ENCODE peak calls at places on chromosome 15, in seven cellular contexts. One of them, this sample, is unnamed.

GRCh38 chr15:77907824-77908751 is 169.4 kb downstream of the TBC1D2B start:
- DNase-seq in fibroblast of lung: peak; percentile 64
- DNase-seq in PC-9: no peak
- DNase-seq in esophagus squamous epithelium: no peak
- DNase-seq in cardiac muscle cell: peak; percentile 71
- DNase-seq in GM23248: peak; percentile 76
- DNase-seq in tibial nerve: no peak
- DNase-seq in this sample: no peak

GRCh38 chr15:52003710-52004109 is 15.3 kb upstream of the MAPK6 start:
- DNase-seq in cardiac muscle cell: no peak
- DNase-seq in tibial nerve: no peak
- DNase-seq in PC-9: no peak
- DNase-seq in GM23248: no peak
- DNase-seq in fibroblast of lung: no peak
- DNase-seq in esophagus squamous epithelium: no peak
- DNase-seq in this sample: no peak

GRCh38 chr15:89143503-89144162 is 55.4 kb downstream of the ABHD2 start:
- DNase-seq in fibroblast of lung: peak; percentile 87
- DNase-seq in tibial nerve: no peak
- DNase-seq in PC-9: peak; percentile 75
- DNase-seq in cardiac muscle cell: peak; percentile 95
- DNase-seq in esophagus squamous epithelium: no peak
- DNase-seq in GM23248: peak; percentile 86
- DNase-seq in this sample: no peak

GRCh38 chr15:80587007-80587406 is 108.1 kb upstream of the ABHD17C start:
- DNase-seq in fibroblast of lung: no peak
- DNase-seq in cardiac muscle cell: no peak
- DNase-seq in PC-9: no peak
- DNase-seq in GM23248: no peak
- DNase-seq in esophagus squamous epithelium: no peak
- DNase-seq in tibial nerve: no peak
- DNase-seq in this sample: no peak

GRCh38 chr15:52255008-52255407 is 40.6 kb downstream of the MYO5C start:
- DNase-seq in cardiac muscle cell: peak; percentile 21
- DNase-seq in tibial nerve: no peak
- DNase-seq in GM23248: peak; percentile 69
- DNase-seq in PC-9: no peak
- DNase-seq in esophagus squamous epithelium: no peak
- DNase-seq in fibroblast of lung: peak; percentile 45
- DNase-seq in this sample: no peak

GRCh38 chr15:63407612-63408011 is 26.0 kb upstream of the CA12 start:
- DNase-seq in esophagus squamous epithelium: no peak
- DNase-seq in fibroblast of lung: no peak
- DNase-seq in cardiac muscle cell: no peak
- DNase-seq in GM23248: no peak
- DNase-seq in PC-9: no peak
- DNase-seq in tibial nerve: no peak
- DNase-seq in this sample: no peak

GRCh38 chr15:40763801-40764765 is at the start of gene GCHFR:
- DNase-seq in GM23248: peak; percentile 82
- DNase-seq in cardiac muscle cell: peak; percentile 76
- DNase-seq in PC-9: no peak
- DNase-seq in fibroblast of lung: peak; percentile 59
- DNase-seq in tibial nerve: peak; percentile 56
- DNase-seq in esophagus squamous epithelium: no peak
- DNase-seq in this sample: peak; percentile 78

GRCh38 chr15:87489902-87490301 is 766.6 kb downstream of the NTRK3 start:
- DNase-seq in cardiac muscle cell: no peak
- DNase-seq in fibroblast of lung: no peak
- DNase-seq in GM23248: no peak
- DNase-seq in PC-9: no peak
- DNase-seq in esophagus squamous epithelium: no peak
- DNase-seq in tibial nerve: no peak
- DNase-seq in this sample: no peak

GRCh38 chr15:52097176-52097575 is 15.4 kb downstream of the BCL2L10 start:
- DNase-seq in cardiac muscle cell: peak; percentile 58
- DNase-seq in tibial nerve: no peak
- DNase-seq in GM23248: no peak
- DNase-seq in fibroblast of lung: no peak
- DNase-seq in esophagus squamous epithelium: no peak
- DNase-seq in PC-9: no peak
- DNase-seq in this sample: no peak

GRCh38 chr15:45115312-45115820 is 1.2 kb downstream of the DUOXA2 start:
- DNase-seq in tibial nerve: no peak
- DNase-seq in cardiac muscle cell: no peak
- DNase-seq in esophagus squamous epithelium: no peak
- DNase-seq in fibroblast of lung: no peak
- DNase-seq in GM23248: no peak
- DNase-seq in PC-9: no peak
- DNase-seq in this sample: no peak

GRCh38 chr15:26157081-26157480 is 294.0 kb upstream of the ATP10A start:
- DNase-seq in GM23248: no peak
- DNase-seq in fibroblast of lung: no peak
- DNase-seq in esophagus squamous epithelium: no peak
- DNase-seq in PC-9: no peak
- DNase-seq in tibial nerve: no peak
- DNase-seq in cardiac muscle cell: no peak
- DNase-seq in this sample: no peak

GRCh38 chr15:63880744-63881143 is 47.0 kb upstream of the HERC1 start:
- DNase-seq in PC-9: no peak
- DNase-seq in cardiac muscle cell: peak; percentile 35
- DNase-seq in GM23248: no peak
- DNase-seq in fibroblast of lung: no peak
- DNase-seq in esophagus squamous epithelium: no peak
- DNase-seq in tibial nerve: no peak
- DNase-seq in this sample: no peak

GRCh38 chr15:71916834-71917233 is 106.5 kb downstream of the NR2E3 start:
- DNase-seq in fibroblast of lung: no peak
- DNase-seq in PC-9: no peak
- DNase-seq in tibial nerve: no peak
- DNase-seq in GM23248: no peak
- DNase-seq in esophagus squamous epithelium: no peak
- DNase-seq in cardiac muscle cell: no peak
- DNase-seq in this sample: no peak

GRCh38 chr15:100771745-100772144 is 107.9 kb upstream of the ALDH1A3 start:
- DNase-seq in esophagus squamous epithelium: no peak
- DNase-seq in cardiac muscle cell: peak; percentile 23
- DNase-seq in tibial nerve: no peak
- DNase-seq in PC-9: no peak
- DNase-seq in fibroblast of lung: no peak
- DNase-seq in GM23248: peak; percentile 27
- DNase-seq in this sample: no peak

GRCh38 chr15:89018235-89018634 is 70.0 kb upstream of the ABHD2 start:
- DNase-seq in PC-9: no peak
- DNase-seq in GM23248: peak; percentile 66
- DNase-seq in esophagus squamous epithelium: no peak
- DNase-seq in cardiac muscle cell: peak; percentile 82
- DNase-seq in fibroblast of lung: peak; percentile 42
- DNase-seq in tibial nerve: peak; percentile 54
- DNase-seq in this sample: peak; percentile 70

GRCh38 chr15:68114356-68114755 is 60.2 kb downstream of the PIAS1 start:
- DNase-seq in GM23248: peak; percentile 68
- DNase-seq in PC-9: no peak
- DNase-seq in cardiac muscle cell: peak; percentile 33
- DNase-seq in fibroblast of lung: peak; percentile 50
- DNase-seq in esophagus squamous epithelium: no peak
- DNase-seq in tibial nerve: no peak
- DNase-seq in this sample: no peak

GRCh38 chr15:77577350-77577749 is 55.4 kb downstream of the LINGO1 start:
- DNase-seq in cardiac muscle cell: peak; percentile 15
- DNase-seq in fibroblast of lung: no peak
- DNase-seq in GM23248: no peak
- DNase-seq in tibial nerve: no peak
- DNase-seq in PC-9: no peak
- DNase-seq in esophagus squamous epithelium: no peak
- DNase-seq in this sample: no peak

GRCh38 chr15:73258271-73259108 is 110.3 kb downstream of the HCN4 start:
- DNase-seq in fibroblast of lung: no peak
- DNase-seq in cardiac muscle cell: no peak
- DNase-seq in tibial nerve: no peak
- DNase-seq in esophagus squamous epithelium: no peak
- DNase-seq in GM23248: no peak
- DNase-seq in PC-9: no peak
- DNase-seq in this sample: no peak

GRCh38 chr15:73249499-73249898 is 119.3 kb downstream of the HCN4 start:
- DNase-seq in esophagus squamous epithelium: no peak
- DNase-seq in tibial nerve: no peak
- DNase-seq in fibroblast of lung: no peak
- DNase-seq in cardiac muscle cell: no peak
- DNase-seq in GM23248: no peak
- DNase-seq in PC-9: no peak
- DNase-seq in this sample: no peak

DNA sequence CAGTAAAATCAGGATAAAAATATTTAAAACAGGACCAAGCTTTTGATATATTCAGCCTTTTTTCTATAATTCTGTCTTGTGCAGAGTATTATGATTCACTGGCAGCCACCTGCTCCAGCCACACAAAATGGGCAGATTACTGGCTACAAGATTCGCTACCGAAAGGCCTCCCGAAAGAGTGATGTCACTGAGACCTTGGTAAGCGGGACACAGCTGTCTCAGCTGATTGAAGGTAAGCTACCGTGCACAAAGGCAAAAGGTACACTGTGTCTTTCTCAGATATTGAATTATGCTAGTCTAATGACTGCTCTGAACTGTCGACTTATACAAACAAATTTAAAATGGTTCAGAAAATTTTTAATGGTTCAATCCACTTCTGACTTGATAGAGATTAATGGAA is 114.2 kb downstream of the HCN4 start:
- DNase-seq in PC-9: no peak
- DNase-seq in tibial nerve: no peak
- DNase-seq in fibroblast of lung: no peak
- DNase-seq in esophagus squamous epithelium: no peak
- DNase-seq in cardiac muscle cell: no peak
- DNase-seq in GM23248: no peak
- DNase-seq in this sample: no peak
- H3K36me3 ChIP-seq in PC-9: no peaks in the 10 kb centered on the region
- H3K36me3 ChIP-seq in tibial nerve: peaks cover 50% of the 10 kb centered on the region
- H3K36me3 ChIP-seq in fibroblast of lung: no peaks in the 10 kb centered on the region
- H3K36me3 ChIP-seq in esophagus squamous epithelium: no peaks in the 10 kb centered on the region
- H3K36me3 ChIP-seq in cardiac muscle cell: peaks cover 40% of the 10 kb centered on the region
- H3K36me3 ChIP-seq in GM23248: no peaks in the 10 kb centered on the region
- H3K36me3 ChIP-seq in this sample: peaks cover 33% of the 10 kb centered on the region

GRCh38 chr15:85452436-85452835 is 72.0 kb downstream of the AKAP13 start:
- DNase-seq in cardiac muscle cell: no peak
- DNase-seq in fibroblast of lung: no peak
- DNase-seq in PC-9: no peak
- DNase-seq in tibial nerve: no peak
- DNase-seq in esophagus squamous epithelium: no peak
- DNase-seq in GM23248: no peak
- DNase-seq in this sample: no peak

GRCh38 chr15:85453144-85453872 is 72.9 kb downstream of the AKAP13 start:
- DNase-seq in GM23248: peak; percentile 10
- DNase-seq in tibial nerve: no peak
- DNase-seq in esophagus squamous epithelium: no peak
- DNase-seq in cardiac muscle cell: no peak
- DNase-seq in PC-9: no peak
- DNase-seq in fibroblast of lung: no peak
- DNase-seq in this sample: no peak

GRCh38 chr15:85456798-85457197 is 76.4 kb downstream of the AKAP13 start:
- DNase-seq in tibial nerve: no peak
- DNase-seq in cardiac muscle cell: no peak
- DNase-seq in PC-9: no peak
- DNase-seq in fibroblast of lung: no peak
- DNase-seq in GM23248: no peak
- DNase-seq in esophagus squamous epithelium: no peak
- DNase-seq in this sample: no peak

GRCh38 chr15:85455851-85456250 is 75.4 kb downstream of the AKAP13 start:
- DNase-seq in GM23248: no peak
- DNase-seq in PC-9: no peak
- DNase-seq in esophagus squamous epithelium: no peak
- DNase-seq in tibial nerve: no peak
- DNase-seq in fibroblast of lung: no peak
- DNase-seq in cardiac muscle cell: no peak
- DNase-seq in this sample: no peak

GRCh38 chr15:85454403-85454802 is 74.0 kb downstream of the AKAP13 start:
- DNase-seq in fibroblast of lung: no peak
- DNase-seq in cardiac muscle cell: no peak
- DNase-seq in esophagus squamous epithelium: no peak
- DNase-seq in tibial nerve: no peak
- DNase-seq in PC-9: no peak
- DNase-seq in GM23248: no peak
- DNase-seq in this sample: no peak
- H3K4me3 ChIP-seq in fibroblast of lung: no peak overlapping the region
- H3K4me3 ChIP-seq in cardiac muscle cell: no peak overlapping the region
- H3K4me3 ChIP-seq in esophagus squamous epithelium: no peak overlapping the region
- H3K4me3 ChIP-seq in tibial nerve: no peak overlapping the region
- H3K4me3 ChIP-seq in PC-9: no peak overlapping the region
- H3K4me3 ChIP-seq in GM23248: no peak overlapping the region
- H3K4me3 ChIP-seq in this sample: no peak overlapping the region

GRCh38 chr15:31465083-31465955 is 138.7 kb downstream of the KLF13 start:
- DNase-seq in esophagus squamous epithelium: no peak
- DNase-seq in cardiac muscle cell: no peak
- DNase-seq in PC-9: no peak
- DNase-seq in fibroblast of lung: no peak
- DNase-seq in tibial nerve: no peak
- DNase-seq in GM23248: no peak
- DNase-seq in this sample: no peak
- H3K27ac ChIP-seq in esophagus squamous epithelium: peak overlapping the region; percentile 88
- H3K27ac ChIP-seq in cardiac muscle cell: no peak overlapping the region
- H3K27ac ChIP-seq in PC-9: no peak overlapping the region
- H3K27ac ChIP-seq in fibroblast of lung: no peak overlapping the region
- H3K27ac ChIP-seq in tibial nerve: no peak overlapping the region
- H3K27ac ChIP-seq in GM23248: no peak overlapping the region
- H3K27ac ChIP-seq in this sample: no peak overlapping the region

GRCh38 chr15:41840092-41840491 is 1.4 kb downstream of the PLA2G4B start:
- DNase-seq in GM23248: no peak
- DNase-seq in fibroblast of lung: no peak
- DNase-seq in cardiac muscle cell: no peak
- DNase-seq in PC-9: no peak
- DNase-seq in esophagus squamous epithelium: no peak
- DNase-seq in tibial nerve: no peak
- DNase-seq in this sample: no peak

GRCh38 chr15:41841131-41841530 is 2.5 kb downstream of the PLA2G4B start:
- DNase-seq in tibial nerve: no peak
- DNase-seq in GM23248: no peak
- DNase-seq in PC-9: no peak
- DNase-seq in fibroblast of lung: no peak
- DNase-seq in esophagus squamous epithelium: no peak
- DNase-seq in cardiac muscle cell: no peak
- DNase-seq in this sample: no peak

GRCh38 chr15:41838400-41838897 is at the start of gene PLA2G4B:
- DNase-seq in esophagus squamous epithelium: no peak
- DNase-seq in GM23248: no peak
- DNase-seq in PC-9: peak; percentile 92
- DNase-seq in fibroblast of lung: no peak
- DNase-seq in cardiac muscle cell: no peak
- DNase-seq in tibial nerve: no peak
- DNase-seq in this sample: no peak

GRCh38 chr15:41842229-41842628 is 3.6 kb downstream of the PLA2G4B start:
- DNase-seq in esophagus squamous epithelium: no peak
- DNase-seq in GM23248: no peak
- DNase-seq in tibial nerve: no peak
- DNase-seq in PC-9: no peak
- DNase-seq in fibroblast of lung: no peak
- DNase-seq in cardiac muscle cell: no peak
- DNase-seq in this sample: no peak

DNA sequence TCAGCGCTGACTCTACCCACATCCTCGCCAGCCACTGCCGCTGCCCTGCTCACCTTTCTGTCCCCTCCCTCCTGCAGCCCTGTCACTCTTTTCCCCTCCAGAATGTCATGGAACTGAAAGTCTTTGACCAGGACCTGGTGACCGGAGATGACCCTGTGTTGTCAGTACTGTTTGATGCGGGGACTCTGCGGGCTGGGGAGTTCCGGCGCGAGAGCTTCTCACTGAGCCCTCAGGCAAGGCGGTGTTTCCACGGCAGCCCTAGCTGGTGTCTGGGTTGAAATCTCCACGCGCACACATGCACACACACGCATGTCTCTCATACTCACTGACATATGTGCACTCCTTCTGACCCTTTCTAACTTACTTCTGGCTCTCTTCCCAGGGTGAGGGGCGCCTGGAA is 2.0 kb downstream of the PLA2G4B start:
- DNase-seq in tibial nerve: no peak
- DNase-seq in GM23248: no peak
- DNase-seq in esophagus squamous epithelium: no peak
- DNase-seq in PC-9: no peak
- DNase-seq in fibroblast of lung: no peak
- DNase-seq in cardiac muscle cell: no peak
- DNase-seq in this sample: no peak
- H3K36me3 ChIP-seq in tibial nerve: peaks cover 95% of the 10 kb centered on the region
- H3K36me3 ChIP-seq in GM23248: no peaks in the 10 kb centered on the region
- H3K36me3 ChIP-seq in esophagus squamous epithelium: peaks cover 31% of the 10 kb centered on the region
- H3K36me3 ChIP-seq in PC-9: no peaks in the 10 kb centered on the region
- H3K36me3 ChIP-seq in fibroblast of lung: no peaks in the 10 kb centered on the region
- H3K36me3 ChIP-seq in cardiac muscle cell: peaks cover under 1% of the 10 kb centered on the region
- H3K36me3 ChIP-seq in this sample: peaks cover 61% of the 10 kb centered on the region

This sample was measured in left ventricle myocardium inferior.